ENCODE peak calls at places on chromosomes 2 and 18, in seven cellular contexts. B is tibial artery, C is brain microvascular endothelial cell, G is AG04450, V is RWPE1, H is kidney, W is hepatocyte. R is an unnamed sample.

GRCh38 chr2:10375570-10376266 is 72.4 kb downstream of the ODC1 start:
- DNase-seq in B (no peak), C (no peak), G (no peak), V (no peak), H (no peak), W (no peak), R (no peak)

GRCh38 chr2:222568866-222569265 is 87.0 kb downstream of the FARSB start:
- DNase-seq in B (no peak), C (peak), G (peak), V (no peak), H (no peak), W (no peak), R (no peak)

GRCh38 chr2:197628043-197628500 is 47.3 kb downstream of the RFTN2 start:
- DNase-seq in B (no peak), C (peak), G (no peak), V (no peak), H (no peak), W (no peak), R (no peak)

GRCh38 chr2:131035112-131035825 is 58.0 kb downstream of the FAM168B start:
- DNase-seq in B (no peak), C (no peak), G (no peak), V (no peak), H (no peak), W (no peak), R (no peak)

GRCh38 chr2:233354971-233355574 is 779 bp downstream of the DGKD start:
- DNase-seq in B (no peak), C (no peak), G (no peak), V (peak), H (peak), W (peak), R (no peak)

GRCh38 chr2:96839288-96839874 is 4.4 kb downstream of the ANKRD23 start:
- DNase-seq in B (no peak), C (no peak), G (no peak), V (no peak), H (peak), W (no peak), R (no peak)

GRCh38 chr18:22169889-22170420 is 566 bp downstream of the GATA6 start:
- DNase-seq in B (peak), C (no peak), G (no peak), V (peak), H (no peak), W (no peak), R (no peak)

GRCh38 chr2:119409506-119409905 is 22.1 kb upstream of the TMEM37 start:
- DNase-seq in B (no peak), C (no peak), G (no peak), V (no peak), H (no peak), W (no peak), R (no peak)

GRCh38 chr2:218984239-218985020 is 554 bp downstream of the FEV start:
- DNase-seq in B (no peak), C (no peak), G (no peak), V (no peak), H (peak), W (peak), R (no peak)

GRCh38 chr2:212686285-212686895 is 147.8 kb upstream of the ERBB4 start:
- DNase-seq in B (peak), C (peak), G (peak), V (peak), H (no peak), W (peak), R (no peak)

GRCh38 chr18:67694787-67695186 is 178.3 kb upstream of the DSEL start:
- DNase-seq in B (no peak), C (no peak), G (no peak), V (no peak), H (no peak), W (no peak), R (no peak)

GRCh38 chr2:176637497-176638166 is 368.4 kb downstream of the MTX2 start:
- DNase-seq in B (no peak), C (no peak), G (no peak), V (peak), H (peak), W (peak), R (peak)

GRCh38 chr2:159131882-159132281 is 154.6 kb downstream of the WDSUB1 start:
- DNase-seq in B (no peak), C (peak), G (peak), V (peak), H (no peak), W (peak), R (no peak)

GRCh38 chr18:21163647-21164625 is 52.3 kb upstream of the ROCK1 start:
- DNase-seq in B (peak), C (peak), G (peak), V (peak), H (no peak), W (no peak), R (no peak)

GRCh38 chr2:43464546-43464945 is 131.3 kb downstream of the THADA start:
- DNase-seq in B (peak), C (peak), G (no peak), V (no peak), H (no peak), W (peak), R (no peak)
- TF ChIP-seq CTCF in B (no peak), C (no peak), G (no peak), V (no peak), H (no peak), W (no peak), R (no peak)

DNA sequence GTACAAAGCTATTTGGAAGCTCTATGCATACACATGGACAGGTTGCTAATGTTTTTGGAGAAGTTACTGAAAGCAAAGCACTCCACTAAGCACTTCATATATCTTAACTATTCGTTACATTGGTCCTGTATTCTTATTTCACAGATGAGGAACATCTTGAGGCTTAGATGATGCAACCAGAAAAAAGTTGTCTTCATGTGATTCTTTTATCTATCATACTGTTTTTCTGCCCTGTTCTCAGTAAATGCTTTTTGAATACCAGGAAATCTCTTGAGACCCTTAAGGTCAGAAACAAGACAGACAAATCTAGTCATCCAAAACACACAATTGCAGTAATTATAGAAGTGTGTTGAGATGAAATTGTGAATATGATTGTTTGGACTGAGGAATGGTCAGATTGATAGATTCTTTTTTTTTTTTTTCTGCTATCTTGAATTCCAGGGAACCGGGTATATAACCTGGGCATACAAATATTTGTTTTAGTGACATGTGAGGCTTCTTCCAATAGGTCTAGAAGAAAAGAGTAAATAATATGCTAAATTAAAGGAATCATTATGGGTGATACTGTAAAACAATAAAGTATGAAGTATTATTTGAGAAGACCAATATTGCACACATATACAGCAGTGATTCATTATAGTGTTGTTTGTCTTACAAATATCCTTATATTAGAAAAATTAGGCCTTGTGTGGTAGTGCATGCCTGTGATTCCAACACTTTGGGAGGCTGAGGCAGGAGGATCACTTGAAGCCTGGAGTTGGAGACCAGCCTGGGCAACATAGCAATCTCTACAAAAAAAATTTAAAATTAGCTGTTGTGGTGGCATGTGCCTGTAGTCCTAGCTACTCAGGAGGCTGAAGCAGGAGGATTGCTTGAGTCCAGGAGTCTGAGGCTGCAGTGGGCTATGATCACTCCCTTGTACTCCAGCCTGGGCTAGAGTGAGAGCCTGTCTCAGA is 33.7 kb downstream of the EHBP1 start:
- DNase-seq in B (no peak), C (no peak), G (no peak), V (no peak), H (no peak), W (no peak), R (no peak)
- H3K27ac ChIP-seq in B (no peak), C (no peak), G (no peak), V (no peak), H (no peak), W (no peak), R (no peak)

GRCh38 chr18:50009772-50010171 is 185.2 kb downstream of the MYO5B start:
- DNase-seq in B (no peak), C (peak), G (no peak), V (peak), H (no peak), W (peak), R (no peak)
- TF ChIP-seq CTCF in B (peak), C (peak), G (peak), V (peak), H (peak), W (peak), R (no peak)

GRCh38 chr18:58866261-58867232 is 1.9 kb downstream of the ZNF532 start:
- DNase-seq in B (no peak), C (no peak), G (no peak), V (no peak), H (no peak), W (no peak), R (no peak)
- H3K27ac ChIP-seq in B (peak), C (no peak), G (no peak), V (no peak), H (no peak), W (peak), R (peak)

GRCh38 chr2:127196549-127196948 is 23.6 kb downstream of the CYP27C1 start:
- DNase-seq in B (no peak), C (no peak), G (no peak), V (no peak), H (no peak), W (no peak), R (no peak)

GRCh38 chr2:127195140-127196074 is 24.7 kb downstream of the CYP27C1 start:
- DNase-seq in B (no peak), C (no peak), G (no peak), V (no peak), H (no peak), W (no peak), R (no peak)

GRCh38 chr2:127199223-127199622 is 20.9 kb downstream of the CYP27C1 start:
- DNase-seq in B (no peak), C (no peak), G (no peak), V (no peak), H (no peak), W (no peak), R (no peak)

GRCh38 chr2:127197475-127198385 is 22.4 kb downstream of the CYP27C1 start:
- DNase-seq in B (no peak), C (peak), G (no peak), V (peak), H (peak), W (peak), R (no peak)

GRCh38 chr2:127196998-127197397 is 23.1 kb downstream of the CYP27C1 start:
- DNase-seq in B (no peak), C (no peak), G (no peak), V (no peak), H (no peak), W (no peak), R (no peak)
- TF ChIP-seq CTCF in B (no peak), C (peak), G (peak), V (no peak), H (no peak), W (peak), R (no peak)

DNA sequence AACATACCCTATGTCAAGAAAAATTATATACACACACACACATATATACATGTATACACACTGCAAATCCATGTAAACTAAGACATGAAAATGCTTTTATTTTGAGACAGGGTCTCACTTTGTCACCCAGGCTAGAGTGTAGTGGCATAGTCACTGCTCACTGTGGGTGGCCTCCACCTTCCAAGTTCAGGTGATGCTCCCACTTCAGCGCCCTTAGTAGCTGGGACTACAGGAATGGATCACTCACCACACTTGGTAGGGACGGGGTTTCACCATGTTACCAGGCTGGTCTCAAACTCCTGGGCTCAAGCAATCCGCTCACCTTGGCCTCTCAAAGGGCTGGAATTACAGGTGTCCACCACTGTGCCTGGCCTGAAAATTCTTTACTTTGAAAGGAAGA is 617.6 kb downstream of the NYAP2 start:
- DNase-seq in B (no peak), C (no peak), G (no peak), V (no peak), H (no peak), W (no peak), R (no peak)
- H3K27ac ChIP-seq in B (no peak), C (no peak), G (no peak), V (no peak), H (no peak), W (no peak), R (no peak)

GRCh38 chr2:101185656-101186055 is 34.5 kb upstream of the TBC1D8 start:
- DNase-seq in B (no peak), C (no peak), G (no peak), V (peak), H (no peak), W (no peak), R (no peak)
- TF ChIP-seq CTCF in B (no peak), C (no peak), G (no peak), V (no peak), H (no peak), W (no peak), R (no peak)

GRCh38 chr2:191038741-191039140 is 24.8 kb upstream of the STAT1 start:
- DNase-seq in B (no peak), C (peak), G (no peak), V (no peak), H (no peak), W (no peak), R (no peak)

GRCh38 chr2:191041418-191042161 is 27.6 kb upstream of the STAT1 start:
- DNase-seq in B (no peak), C (peak), G (no peak), V (peak), H (no peak), W (peak), R (no peak)

GRCh38 chr2:191037351-191037750 is 23.4 kb upstream of the STAT1 start:
- DNase-seq in B (no peak), C (no peak), G (no peak), V (no peak), H (no peak), W (no peak), R (no peak)

GRCh38 chr2:191038241-191038725 is 24.3 kb upstream of the STAT1 start:
- DNase-seq in B (no peak), C (peak), G (no peak), V (peak), H (no peak), W (no peak), R (no peak)

GRCh38 chr2:191039616-191040015 is 25.6 kb upstream of the STAT1 start:
- DNase-seq in B (no peak), C (no peak), G (no peak), V (no peak), H (no peak), W (no peak), R (no peak)
- H3K27ac ChIP-seq in B (no peak), C (no peak), G (no peak), V (no peak), H (no peak), W (no peak), R (no peak)

R was measured in vagina.